ENCODE peak calls at places on chromosomes 12 and 14, in seven cellular contexts. B is GM12892, H is K562, F is GM12891, K is ovary, L is transverse colon, V is adrenal gland. G is an unnamed sample.

GRCh38 chr12:125794401-125794800 is 729.2 kb downstream of the AACS start:
- DNase-seq in B (no peak), H (no peak), K (no peak), L (no peak), F (no peak), V (no peak), G (no peak)

GRCh38 chr12:98533723-98534251 is 18.4 kb downstream of the TMPO start:
- DNase-seq in F (no peak), V (no peak), B (no peak), H (peak), K (no peak), L (no peak), G (no peak)

GRCh38 chr12:74349925-74350324 is 187.7 kb upstream of the ATXN7L3B start:
- DNase-seq in V (no peak), H (no peak), L (no peak), K (no peak), B (no peak), F (no peak), G (no peak)

GRCh38 chr12:21301-22189 is 45.0 kb upstream of the IQSEC3 start:
- DNase-seq in V (no peak), H (no peak), B (no peak), K (no peak), L (no peak), F (no peak), G (no peak)

GRCh38 chr12:67698711-67699603 is 50.4 kb downstream of the DYRK2 start:
- DNase-seq in F (peak), H (no peak), B (peak), L (no peak), V (no peak), K (no peak), G (no peak)

GRCh38 chr12:126474703-126475102 is 1409.5 kb downstream of the AACS start:
- DNase-seq in V (no peak), H (no peak), K (no peak), L (no peak), F (no peak), B (no peak), G (no peak)

GRCh38 chr12:105659355-105660075 is 329.0 kb downstream of the C12orf75 start:
- DNase-seq in L (no peak), H (no peak), B (no peak), K (peak), F (no peak), V (peak), G (no peak)

GRCh38 chr12:96172981-96173380 is 21.2 kb upstream of the ELK3 start:
- DNase-seq in K (no peak), V (no peak), L (no peak), B (no peak), F (no peak), H (no peak), G (no peak)

GRCh38 chr14:21455592-21455911 is 371 bp downstream of the CHD8 start:
- DNase-seq in H (no peak), L (no peak), B (no peak), V (no peak), K (no peak), F (no peak), G (no peak)

GRCh38 chr14:50425816-50426215 is 29.1 kb upstream of the CDKL1 start:
- DNase-seq in L (no peak), H (no peak), K (no peak), B (no peak), V (no peak), F (no peak), G (no peak)

GRCh38 chr12:128133321-128134050 is 133.5 kb upstream of the TMEM132C start:
- DNase-seq in F (no peak), K (no peak), H (no peak), B (no peak), V (no peak), L (no peak), G (no peak)

GRCh38 chr12:58930770-58931324 is 10.5 kb upstream of the LRIG3 start:
- DNase-seq in B (no peak), F (no peak), H (no peak), K (no peak), V (no peak), L (no peak), G (no peak)

GRCh38 chr14:76329150-76329881 is 46.6 kb upstream of the ESRRB start:
- DNase-seq in B (no peak), V (no peak), K (no peak), F (no peak), H (no peak), L (no peak), G (no peak)

GRCh38 chr12:2336409-2336829 is 283.6 kb downstream of the CACNA1C start:
- DNase-seq in F (no peak), V (peak), K (no peak), L (no peak), H (peak), B (no peak), G (peak)

GRCh38 chr14:26328766-26329165 is 269.1 kb downstream of the NOVA1 start:
- DNase-seq in V (no peak), B (no peak), K (no peak), F (no peak), L (no peak), H (no peak), G (no peak)

GRCh38 chr12:65278576-65279386 is at the start of gene MSRB3:
- DNase-seq in K (peak), F (peak), B (peak), V (peak), H (peak), L (peak), G (peak)

GRCh38 chr12:89211456-89211855 is 140.8 kb downstream of the DUSP6 start:
- DNase-seq in F (no peak), B (no peak), H (no peak), V (no peak), L (no peak), K (no peak), G (no peak)

GRCh38 chr12:77324763-77325468 is 259.5 kb upstream of the E2F7 start:
- DNase-seq in B (peak), V (peak), F (peak), K (peak), L (peak), H (peak), G (peak)

GRCh38 chr14:100413699-100414098 is 90.6 kb downstream of the SLC25A47 start:
- DNase-seq in V (no peak), L (no peak), K (no peak), F (no peak), H (no peak), B (no peak), G (no peak)

GRCh38 chr12:15712823-15713663 is 76.1 kb downstream of the EPS8 start:
- DNase-seq in B (no peak), L (peak), V (no peak), K (no peak), H (no peak), F (no peak), G (no peak)

GRCh38 chr14:64812412-64812811 is 67.3 kb downstream of the SPTB start:
- DNase-seq in H (no peak), B (no peak), F (no peak), K (no peak), L (peak), V (no peak), G (no peak)

GRCh38 chr12:53514626-53515290 is 7.5 kb upstream of the NPFF start:
- DNase-seq in V (no peak), H (no peak), K (no peak), L (no peak), B (no peak), F (no peak), G (no peak)

GRCh38 chr14:69643430-69644200 is 32.2 kb downstream of the SUSD6 start:
- DNase-seq in B (no peak), H (no peak), L (peak), F (no peak), K (no peak), V (peak), G (peak)

GRCh38 chr12:100668939-100669536 is 95.6 kb downstream of the GAS2L3 start:
- DNase-seq in V (peak), B (peak), F (peak), H (peak), K (peak), L (peak), G (peak)

GRCh38 chr12:25692115-25693035 is 139.3 kb upstream of the LMNTD1 start:
- DNase-seq in F (no peak), H (peak), V (peak), L (no peak), B (no peak), K (no peak), G (no peak)

GRCh38 chr14:61511558-61511924 is 183.8 kb upstream of the HIF1A start:
- DNase-seq in H (no peak), V (peak), B (no peak), F (no peak), K (no peak), L (no peak), G (no peak)

GRCh38 chr14:62428429-62429203 is 616.6 kb downstream of the KCNH5 start:
- DNase-seq in V (no peak), H (no peak), K (no peak), B (no peak), L (no peak), F (no peak), G (no peak)

GRCh38 chr12:114163766-114164165 is 197.6 kb upstream of the RBM19 start:
- DNase-seq in K (no peak), B (no peak), H (peak), F (no peak), V (no peak), L (no peak), G (peak)

GRCh38 chr14:33110737-33111443 is 172.2 kb downstream of the NPAS3 start:
- DNase-seq in L (no peak), H (no peak), F (no peak), B (no peak), K (no peak), V (no peak), G (no peak)

GRCh38 chr14:73723799-73724621 is 9.8 kb upstream of the PNMA1 start:
- DNase-seq in V (peak), F (no peak), L (no peak), K (peak), H (no peak), B (peak), G (peak)

GRCh38 chr14:56161658-56162057 is 43.4 kb downstream of the PELI2 start:
- DNase-seq in H (no peak), B (no peak), V (no peak), F (no peak), L (no peak), K (no peak), G (no peak)

GRCh38 chr12:76260390-76260748 is 87.8 kb downstream of the BBS10 start:
- DNase-seq in L (no peak), F (no peak), B (no peak), V (no peak), H (no peak), K (no peak), G (no peak)

GRCh38 chr12:91126516-91126915 is 15.2 kb upstream of the LUM start:
- DNase-seq in K (no peak), B (no peak), L (no peak), F (no peak), V (no peak), H (no peak), G (no peak)

DNA sequence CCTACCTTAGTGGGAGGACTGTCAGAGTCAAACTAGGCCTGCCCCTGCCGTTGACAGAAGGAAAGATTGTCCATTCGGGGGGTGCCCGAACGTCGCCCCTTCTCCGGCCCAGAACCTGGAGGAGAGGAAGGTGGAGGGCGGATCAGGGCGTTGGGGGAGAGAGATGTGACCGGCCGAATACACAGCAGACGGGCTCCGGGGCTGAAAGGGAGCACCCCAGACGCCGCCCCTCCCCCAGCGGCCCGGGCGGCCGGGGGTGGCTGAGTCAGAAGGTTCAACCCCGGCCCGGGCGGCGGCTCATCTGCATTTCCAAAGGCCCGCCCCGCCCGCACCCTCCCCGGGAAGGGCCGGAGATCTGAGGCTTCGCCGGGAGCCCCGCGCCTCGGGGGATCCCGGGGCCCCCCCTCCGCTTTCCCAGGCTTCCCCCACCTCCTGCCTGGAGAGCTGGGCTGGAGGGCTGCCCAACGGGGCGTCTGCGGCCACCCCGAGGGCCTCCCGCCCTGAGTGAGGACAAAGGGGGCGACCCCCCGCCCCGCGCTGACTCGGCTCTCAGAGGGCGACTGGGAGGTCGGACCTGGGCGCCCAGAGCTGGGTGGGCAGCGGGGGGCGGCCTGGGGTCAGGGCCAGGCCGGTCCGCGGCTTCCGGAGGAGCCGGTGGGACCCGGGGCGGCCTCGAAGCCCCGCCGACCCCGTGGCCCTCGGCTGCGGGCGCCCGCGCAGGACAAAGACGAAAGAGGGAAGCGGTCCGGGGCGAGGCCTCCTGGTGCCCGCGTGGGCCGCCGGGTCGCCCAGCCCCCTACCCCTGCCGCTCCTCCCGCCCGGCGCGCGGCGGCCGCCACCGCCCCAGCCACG is 3.7 kb upstream of the SETD1B start:
- DNase-seq in H (peak), L (peak), V (peak), K (peak), B (peak), F (peak), G (peak)
- TF ChIP-seq POLR2A in H (peak), L (peak), V (peak), K (peak), B (peak), F (peak), G (no peak)

GRCh38 chr12:6201199-6201608 is 1.0 kb downstream of the CD9 start:
- DNase-seq in H (no peak), B (no peak), L (peak), F (no peak), K (no peak), V (peak), G (no peak)
- TF ChIP-seq POLR2A in H (no peak), B (no peak), L (peak), F (no peak), K (no peak), V (no peak), G (no peak)

DNA sequence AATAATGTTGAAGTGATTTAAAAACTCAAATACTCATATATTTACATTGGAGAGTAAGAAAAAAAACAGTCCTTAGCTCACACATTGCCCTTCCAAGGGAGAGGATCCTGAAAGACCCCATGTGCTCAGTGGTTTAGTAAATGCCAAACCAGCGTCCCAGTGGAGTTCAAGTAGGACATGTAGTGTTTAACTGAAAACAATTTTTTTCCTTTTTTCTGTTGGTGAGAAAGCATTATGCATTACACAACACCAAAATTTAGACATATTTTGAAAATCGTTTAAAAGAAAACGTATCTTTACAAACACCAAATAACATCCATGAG is 33.6 kb downstream of the UBR7 start:
- DNase-seq in H (no peak), B (no peak), K (no peak), L (no peak), V (no peak), F (no peak), G (no peak)
- TF ChIP-seq POLR2A in H (no peak), B (no peak), K (no peak), L (no peak), V (no peak), F (no peak), G (no peak)

GRCh38 chr12:117210266-117210918 is 20.1 kb upstream of the FBXO21 start:
- DNase-seq in L (no peak), V (no peak), F (no peak), H (no peak), B (no peak), K (no peak), G (no peak)

GRCh38 chr12:117214797-117215196 is 24.5 kb upstream of the FBXO21 start:
- DNase-seq in H (no peak), V (no peak), L (no peak), F (no peak), K (no peak), B (no peak), G (no peak)

GRCh38 chr12:117209626-117210025 is 19.4 kb upstream of the FBXO21 start:
- DNase-seq in F (no peak), V (no peak), B (no peak), L (no peak), K (no peak), H (no peak), G (no peak)

GRCh38 chr12:117213295-117213808 is 23.1 kb upstream of the FBXO21 start:
- DNase-seq in H (no peak), V (no peak), K (no peak), L (no peak), B (no peak), F (no peak), G (no peak)

GRCh38 chr12:117212563-117213190 is 22.4 kb upstream of the FBXO21 start:
- DNase-seq in B (peak), L (peak), H (peak), K (peak), V (peak), F (peak), G (peak)
- TF ChIP-seq POLR2A in B (no peak), L (no peak), H (no peak), K (no peak), V (no peak), F (no peak), G (no peak)

GRCh38 chr12:109736552-109737108 is 23.0 kb downstream of the FAM222A start:
- DNase-seq in L (no peak), B (no peak), H (peak), F (no peak), V (peak), K (peak), G (no peak)

GRCh38 chr12:109737111-109737510 is 23.5 kb downstream of the FAM222A start:
- DNase-seq in H (no peak), F (no peak), V (no peak), B (no peak), L (no peak), K (peak), G (no peak)

GRCh38 chr12:109734219-109735000 is 20.8 kb downstream of the FAM222A start:
- DNase-seq in H (no peak), V (peak), K (peak), B (no peak), L (peak), F (no peak), G (no peak)

GRCh38 chr12:109735051-109735521 is 21.5 kb downstream of the FAM222A start:
- DNase-seq in B (no peak), L (no peak), H (no peak), F (no peak), K (no peak), V (peak), G (no peak)

GRCh38 chr12:109735825-109736551 is 22.4 kb downstream of the FAM222A start:
- DNase-seq in F (no peak), K (peak), H (no peak), V (peak), L (peak), B (no peak), G (no peak)
- TF ChIP-seq POLR2A in F (no peak), K (no peak), H (no peak), V (no peak), L (no peak), B (no peak), G (no peak)

GRCh38 chr14:105021656-105022275 is 883 bp upstream of the CDCA4 start:
- DNase-seq in H (peak), K (peak), F (no peak), L (peak), B (no peak), V (peak), G (no peak)
- TF ChIP-seq POLR2A in H (peak), K (no peak), F (no peak), L (no peak), B (peak), V (no peak), G (no peak)

GRCh38 chr12:57530396-57531142 is 7.9 kb downstream of the MBD6 start:
- DNase-seq in F (no peak), L (no peak), H (no peak), V (no peak), K (no peak), B (no peak), G (no peak)
- TF ChIP-seq POLR2A in F (no peak), L (no peak), H (peak), V (no peak), K (no peak), B (no peak), G (no peak)

GRCh38 chr14:103019827-103020226 is 37.5 kb downstream of the CDC42BPB start:
- DNase-seq in H (no peak), L (no peak), B (no peak), K (no peak), V (peak), F (no peak), G (no peak)
- TF ChIP-seq POLR2A in H (no peak), L (no peak), B (no peak), K (no peak), V (no peak), F (no peak), G (no peak)

G was measured in H54.